ENCODE peak calls at places on chromosome 3, in four cellular contexts. One of them, this sample, is unnamed.

GRCh38 chr3:174614046-174614445 is 245.1 kb upstream of the NAALADL2 start:
- DNase-seq in IMR-90: no peak
- DNase-seq in mesenchymal stem cell: peak
- DNase-seq in H9: no peak
- DNase-seq in this sample: no peak

GRCh38 chr3:37608061-37608702 is 253.5 kb upstream of the CTDSPL start:
- DNase-seq in IMR-90: no peak
- DNase-seq in mesenchymal stem cell: peak
- DNase-seq in H9: no peak
- DNase-seq in this sample: no peak

GRCh38 chr3:11930084-11930483 is 74.1 kb upstream of the SYN2 start:
- DNase-seq in IMR-90: no peak
- DNase-seq in mesenchymal stem cell: no peak
- DNase-seq in H9: peak
- DNase-seq in this sample: no peak

GRCh38 chr3:167684389-167684993 is 30.7 kb upstream of the WDR49 start:
- DNase-seq in IMR-90: peak
- DNase-seq in mesenchymal stem cell: peak
- DNase-seq in H9: no peak
- DNase-seq in this sample: peak

GRCh38 chr3:6655275-6655674 is 205.6 kb upstream of the GRM7 start:
- DNase-seq in IMR-90: no peak
- DNase-seq in mesenchymal stem cell: no peak
- DNase-seq in H9: no peak
- DNase-seq in this sample: no peak

GRCh38 chr3:175150812-175151411 is 291.8 kb downstream of the NAALADL2 start:
- DNase-seq in IMR-90: peak
- DNase-seq in mesenchymal stem cell: no peak
- DNase-seq in H9: no peak
- DNase-seq in this sample: no peak

GRCh38 chr3:192001217-192001616 is 540.3 kb downstream of the PYDC2 start:
- DNase-seq in IMR-90: no peak
- DNase-seq in mesenchymal stem cell: no peak
- DNase-seq in H9: no peak
- DNase-seq in this sample: no peak

GRCh38 chr3:153252963-153253362 is 90.9 kb downstream of the RAP2B start:
- DNase-seq in IMR-90: peak
- DNase-seq in mesenchymal stem cell: no peak
- DNase-seq in H9: no peak
- DNase-seq in this sample: no peak

GRCh38 chr3:97990624-97991277 is 18.5 kb upstream of the RIOX2 start:
- DNase-seq in IMR-90: no peak
- DNase-seq in mesenchymal stem cell: no peak
- DNase-seq in H9: no peak
- DNase-seq in this sample: no peak

GRCh38 chr3:160098946-160099626 is 110.5 kb downstream of the IL12A start:
- DNase-seq in IMR-90: no peak
- DNase-seq in mesenchymal stem cell: no peak
- DNase-seq in H9: no peak
- DNase-seq in this sample: no peak

GRCh38 chr3:110343376-110343775 is 728.2 kb upstream of the NECTIN3 start:
- DNase-seq in IMR-90: peak
- DNase-seq in mesenchymal stem cell: peak
- DNase-seq in H9: no peak
- DNase-seq in this sample: peak

GRCh38 chr3:100271522-100271921 is 10.7 kb downstream of the TBC1D23 start:
- DNase-seq in IMR-90: no peak
- DNase-seq in mesenchymal stem cell: no peak
- DNase-seq in H9: no peak
- DNase-seq in this sample: no peak

GRCh38 chr3:131163-131889 is 65.2 kb upstream of the CHL1 start:
- DNase-seq in IMR-90: no peak
- DNase-seq in mesenchymal stem cell: no peak
- DNase-seq in H9: no peak
- DNase-seq in this sample: no peak

GRCh38 chr3:170790591-170790990 is 79.4 kb downstream of the RPL22L1 start:
- DNase-seq in IMR-90: no peak
- DNase-seq in mesenchymal stem cell: no peak
- DNase-seq in H9: no peak
- DNase-seq in this sample: no peak

GRCh38 chr3:141231101-141231922 is at the start of gene PXYLP1:
- DNase-seq in IMR-90: peak
- DNase-seq in mesenchymal stem cell: peak
- DNase-seq in H9: peak
- DNase-seq in this sample: peak

GRCh38 chr3:178443634-178444033 is 92.6 kb upstream of the KCNMB2 start:
- DNase-seq in IMR-90: no peak
- DNase-seq in mesenchymal stem cell: peak
- DNase-seq in H9: no peak
- DNase-seq in this sample: no peak

GRCh38 chr3:188133646-188134045 is 20.3 kb upstream of the LPP start:
- DNase-seq in IMR-90: peak
- DNase-seq in mesenchymal stem cell: peak
- DNase-seq in H9: no peak
- DNase-seq in this sample: no peak

GRCh38 chr3:161266731-161267150 is 45.6 kb downstream of the NMD3 start:
- DNase-seq in IMR-90: peak
- DNase-seq in mesenchymal stem cell: peak
- DNase-seq in H9: no peak
- DNase-seq in this sample: no peak

GRCh38 chr3:73192036-73192738 is 130.7 kb downstream of the EBLN2 start:
- DNase-seq in IMR-90: no peak
- DNase-seq in mesenchymal stem cell: no peak
- DNase-seq in H9: peak
- DNase-seq in this sample: peak

GRCh38 chr3:177554900-177555759 is 357.8 kb upstream of the TBL1XR1 start:
- DNase-seq in IMR-90: peak
- DNase-seq in mesenchymal stem cell: peak
- DNase-seq in H9: no peak
- DNase-seq in this sample: no peak

GRCh38 chr3:122000936-122001605 is 21.0 kb downstream of the ILDR1 start:
- DNase-seq in IMR-90: no peak
- DNase-seq in mesenchymal stem cell: no peak
- DNase-seq in H9: peak
- DNase-seq in this sample: no peak

GRCh38 chr3:22141769-22142168 is 390.8 kb upstream of the ZNF385D start:
- DNase-seq in IMR-90: no peak
- DNase-seq in mesenchymal stem cell: no peak
- DNase-seq in H9: no peak
- DNase-seq in this sample: no peak

GRCh38 chr3:37645801-37646380 is 215.8 kb upstream of the CTDSPL start:
- DNase-seq in IMR-90: no peak
- DNase-seq in mesenchymal stem cell: no peak
- DNase-seq in H9: no peak
- DNase-seq in this sample: no peak

GRCh38 chr3:9915252-9916141 is 1.4 kb upstream of the IL17RC start:
- DNase-seq in IMR-90: peak
- DNase-seq in mesenchymal stem cell: peak
- DNase-seq in H9: peak
- DNase-seq in this sample: no peak

GRCh38 chr3:9914559-9915251 is 2.2 kb upstream of the IL17RC start:
- DNase-seq in IMR-90: no peak
- DNase-seq in mesenchymal stem cell: peak
- DNase-seq in H9: peak
- DNase-seq in this sample: no peak

GRCh38 chr3:9916734-9917680 is at the start of gene IL17RC:
- DNase-seq in IMR-90: peak
- DNase-seq in mesenchymal stem cell: peak
- DNase-seq in H9: peak
- DNase-seq in this sample: no peak

GRCh38 chr3:9917820-9918219 is 922 bp downstream of the IL17RC start:
- DNase-seq in IMR-90: no peak
- DNase-seq in mesenchymal stem cell: no peak
- DNase-seq in H9: no peak
- DNase-seq in this sample: no peak

DNA sequence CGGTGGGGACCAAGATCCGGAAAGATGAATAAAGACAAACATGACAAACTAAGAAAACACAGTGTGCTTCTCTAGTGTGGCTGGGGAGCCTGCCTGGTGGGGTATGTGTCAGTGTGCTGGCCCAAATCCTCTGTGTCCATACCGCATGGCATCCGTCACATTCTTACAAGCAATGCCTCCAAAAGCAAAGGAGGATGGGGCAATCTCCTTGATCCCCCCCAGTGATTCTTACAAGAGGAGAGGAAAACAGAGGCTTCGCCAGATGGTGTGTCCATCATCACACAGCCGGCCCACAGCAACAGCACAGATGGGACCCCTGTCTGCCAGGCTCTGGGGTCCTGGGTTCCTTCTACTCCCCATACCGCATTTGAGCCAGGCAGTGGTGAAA is 558 bp upstream of the IL17RC start:
- DNase-seq in IMR-90: peak
- DNase-seq in mesenchymal stem cell: peak
- DNase-seq in H9: no peak
- DNase-seq in this sample: no peak
- H4K91ac ChIP-seq in IMR-90: peak
- H4K91ac ChIP-seq in mesenchymal stem cell: peak
- H4K91ac ChIP-seq in H9: no peak
- H4K91ac ChIP-seq in this sample: no peak

GRCh38 chr3:150106752-150107428 is 136.2 kb upstream of the PFN2 start:
- DNase-seq in IMR-90: peak
- DNase-seq in mesenchymal stem cell: peak
- DNase-seq in H9: no peak
- DNase-seq in this sample: peak
- H3K4me2 ChIP-seq in IMR-90: peak
- H3K4me2 ChIP-seq in mesenchymal stem cell: peak
- H3K4me2 ChIP-seq in H9: no peak
- H3K4me2 ChIP-seq in this sample: peak

GRCh38 chr3:184712579-184713355 is 903 bp upstream of the MAGEF1 start:
- DNase-seq in IMR-90: no peak
- DNase-seq in mesenchymal stem cell: no peak
- DNase-seq in H9: no peak
- DNase-seq in this sample: no peak

GRCh38 chr3:184710870-184711365 is 946 bp downstream of the MAGEF1 start:
- DNase-seq in IMR-90: no peak
- DNase-seq in mesenchymal stem cell: peak
- DNase-seq in H9: no peak
- DNase-seq in this sample: no peak

GRCh38 chr3:184713521-184713920 is 1.7 kb upstream of the MAGEF1 start:
- DNase-seq in IMR-90: no peak
- DNase-seq in mesenchymal stem cell: no peak
- DNase-seq in H9: no peak
- DNase-seq in this sample: no peak

GRCh38 chr3:184712248-184712559 is 340 bp upstream of the MAGEF1 start:
- DNase-seq in IMR-90: no peak
- DNase-seq in mesenchymal stem cell: no peak
- DNase-seq in H9: no peak
- DNase-seq in this sample: no peak

DNA sequence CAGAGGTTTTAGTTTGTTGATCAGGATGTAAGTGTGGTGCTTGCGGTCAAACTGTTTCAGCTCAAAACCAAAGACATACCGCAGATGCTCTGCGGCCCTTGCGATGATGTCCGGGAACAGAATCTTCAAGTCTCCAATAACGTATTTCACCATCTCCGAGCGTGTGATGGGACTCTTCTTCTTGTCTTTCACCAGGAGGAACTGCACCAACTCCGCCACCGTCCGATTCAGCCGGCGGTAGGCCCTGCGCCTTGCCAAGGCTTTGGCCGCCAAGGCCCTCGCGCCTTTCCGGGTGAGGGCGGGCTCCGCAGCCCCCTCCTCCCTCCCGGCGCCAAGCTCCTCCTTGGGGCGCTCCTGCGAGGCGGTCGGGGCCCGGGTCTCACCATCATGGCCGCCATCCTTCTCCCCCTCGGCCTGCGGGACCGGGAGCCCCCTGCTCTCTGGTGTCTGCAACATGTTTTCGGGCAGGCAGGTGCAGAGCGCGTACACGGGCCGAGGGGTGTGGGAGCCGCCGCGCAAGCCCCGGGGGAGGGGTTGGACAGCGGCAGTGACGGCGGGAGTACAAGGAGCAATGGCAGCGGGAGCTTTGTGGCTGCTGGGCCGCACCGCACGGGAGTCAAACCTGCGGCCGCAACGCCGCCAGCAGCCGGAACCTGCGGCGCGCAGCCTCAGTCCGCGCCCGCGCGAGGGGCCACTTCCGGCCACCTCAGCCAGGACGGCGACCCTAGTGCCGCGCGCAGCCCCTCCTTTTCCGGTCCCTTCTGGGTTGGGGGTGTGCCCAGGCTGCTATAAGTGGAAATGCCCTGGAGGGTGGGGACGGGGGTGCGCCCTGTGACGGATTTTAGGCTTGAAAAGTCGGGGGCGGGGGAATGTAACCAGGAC is at the start of gene MAGEF1:
- DNase-seq in IMR-90: peak
- DNase-seq in mesenchymal stem cell: peak
- DNase-seq in H9: peak
- DNase-seq in this sample: peak
- H4K91ac ChIP-seq in IMR-90: peak
- H4K91ac ChIP-seq in mesenchymal stem cell: peak
- H4K91ac ChIP-seq in H9: no peak
- H4K91ac ChIP-seq in this sample: peak

DNA sequence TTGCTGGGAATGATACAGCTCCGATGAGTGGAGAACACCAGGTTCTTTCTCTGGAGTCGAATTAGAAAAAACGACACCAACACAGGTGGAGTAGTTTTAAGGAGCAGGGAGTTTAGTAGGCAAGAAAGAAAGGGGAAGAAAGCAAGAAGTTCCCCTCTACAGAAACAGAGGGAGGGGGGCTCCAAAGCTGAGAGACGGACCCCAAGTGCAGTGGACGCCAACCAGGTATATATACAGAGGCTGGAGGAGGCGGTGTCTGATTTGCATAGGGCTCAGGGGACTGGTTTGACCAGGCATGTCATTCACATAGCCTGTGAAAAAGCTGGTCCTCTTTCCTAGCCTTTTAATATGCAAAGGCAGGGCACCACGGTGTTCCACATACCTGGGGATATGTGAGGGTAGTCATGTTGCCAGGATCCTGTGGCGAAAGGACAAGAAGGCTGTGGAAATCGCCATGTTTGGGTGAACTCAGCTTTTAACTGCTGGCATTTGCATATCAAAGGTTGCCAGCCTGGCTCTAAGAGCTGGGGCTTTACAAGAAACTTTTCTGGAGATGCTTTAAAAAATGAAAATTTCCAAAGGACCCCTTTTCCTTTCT is 887.4 kb upstream of the EPHA6 start:
- DNase-seq in IMR-90: no peak
- DNase-seq in mesenchymal stem cell: no peak
- DNase-seq in H9: peak
- DNase-seq in this sample: no peak
- H3K4me2 ChIP-seq in IMR-90: no peak
- H3K4me2 ChIP-seq in mesenchymal stem cell: no peak
- H3K4me2 ChIP-seq in H9: no peak
- H3K4me2 ChIP-seq in this sample: no peak

GRCh38 chr3:69164296-69164695 is 41.9 kb upstream of the LMOD3 start:
- DNase-seq in IMR-90: no peak
- DNase-seq in mesenchymal stem cell: no peak
- DNase-seq in H9: no peak
- DNase-seq in this sample: no peak

GRCh38 chr3:69166446-69166845 is 44.1 kb upstream of the LMOD3 start:
- DNase-seq in IMR-90: no peak
- DNase-seq in mesenchymal stem cell: no peak
- DNase-seq in H9: no peak
- DNase-seq in this sample: no peak

GRCh38 chr3:69162205-69162980 is 40.0 kb upstream of the LMOD3 start:
- DNase-seq in IMR-90: no peak
- DNase-seq in mesenchymal stem cell: no peak
- DNase-seq in H9: no peak
- DNase-seq in this sample: no peak

GRCh38 chr3:69161587-69162196 is 39.3 kb upstream of the LMOD3 start:
- DNase-seq in IMR-90: peak
- DNase-seq in mesenchymal stem cell: peak
- DNase-seq in H9: no peak
- DNase-seq in this sample: peak

GRCh38 chr3:69165744-69166143 is 43.3 kb upstream of the LMOD3 start:
- DNase-seq in IMR-90: no peak
- DNase-seq in mesenchymal stem cell: no peak
- DNase-seq in H9: no peak
- DNase-seq in this sample: no peak
- H4K91ac ChIP-seq in IMR-90: no peak
- H4K91ac ChIP-seq in mesenchymal stem cell: no peak
- H4K91ac ChIP-seq in H9: no peak
- H4K91ac ChIP-seq in this sample: no peak

This sample was measured in neuronal stem cell.